ENCODE peak calls at places on chromosomes 16 and 17, in five cellular contexts. Q is NAMALWA, K is SJSA1, Y is A549, X is HTR-8/SVneo. C is an unnamed sample.

GRCh38 chr17:76427457-76428231 is 25.3 kb downstream of the UBE2O start:
- DNase-seq in Q (peak), K (peak), Y (no peak), X (no peak), C (peak)

GRCh38 chr17:56678249-56679144 is 85.0 kb downstream of the NOG start:
- DNase-seq in Y (no peak), X (no peak), K (no peak), Q (no peak), C (no peak)

GRCh38 chr17:38353084-38353604 is 1.5 kb downstream of the SOCS7 start:
- DNase-seq in K (no peak), Q (no peak), Y (no peak), X (no peak), C (no peak)

GRCh38 chr16:13896543-13897182 is 23.3 kb upstream of the ERCC4 start:
- DNase-seq in X (no peak), Q (peak), Y (peak), K (no peak), C (no peak)

GRCh38 chr17:48066656-48067055 is 18.5 kb downstream of the NFE2L1 start:
- DNase-seq in Q (no peak), Y (no peak), X (no peak), K (no peak), C (no peak)

GRCh38 chr16:81752225-81752875 is 26.7 kb upstream of the PLCG2 start:
- DNase-seq in Y (no peak), Q (peak), K (no peak), X (no peak), C (no peak)

GRCh38 chr17:30821751-30822723 is 2.5 kb downstream of the CRLF3 start:
- DNase-seq in Q (peak), K (no peak), Y (no peak), X (no peak), C (no peak)

GRCh38 chr17:78133971-78134898 is 3.7 kb downstream of the TMC8 start:
- DNase-seq in K (no peak), Y (peak), Q (peak), X (no peak), C (no peak)

GRCh38 chr16:1183235-1183907 is 30.5 kb downstream of the CACNA1H start:
- DNase-seq in K (peak), X (no peak), Y (peak), Q (no peak), C (peak)

GRCh38 chr17:73710095-73710592 is 65.9 kb upstream of the SDK2 start:
- DNase-seq in Y (peak), X (peak), K (peak), Q (peak), C (peak)

GRCh38 chr17:33220031-33220430 is 73.1 kb downstream of the ASIC2 start:
- DNase-seq in Y (no peak), K (no peak), Q (no peak), X (no peak), C (no peak)

GRCh38 chr17:45732926-45733505 is 51.1 kb upstream of the CRHR1 start:
- DNase-seq in K (no peak), Y (no peak), X (no peak), Q (no peak), C (no peak)

GRCh38 chr17:56099649-56100048 is 53.6 kb upstream of the ANKFN1 start:
- DNase-seq in Y (no peak), K (no peak), Q (no peak), X (no peak), C (no peak)

GRCh38 chr16:82002831-82003230 is 8.4 kb downstream of the SDR42E1 start:
- DNase-seq in Y (no peak), K (no peak), Q (no peak), X (no peak), C (no peak)

GRCh38 chr16:65200857-65201256 is 79.0 kb upstream of the CDH11 start:
- DNase-seq in K (no peak), X (no peak), Q (no peak), Y (no peak), C (no peak)

GRCh38 chr17:77726549-77726957 is 231.9 kb upstream of the TNRC6C start:
- DNase-seq in X (no peak), Y (no peak), K (peak), Q (no peak), C (no peak)

GRCh38 chr16:72905581-72905980 is 142.3 kb downstream of the ZFHX3 start:
- DNase-seq in Q (no peak), X (peak), K (no peak), Y (no peak), C (no peak)

GRCh38 chr16:83713597-83713996 is 94.2 kb upstream of the HSBP1 start:
- DNase-seq in Y (peak), K (no peak), Q (peak), X (no peak), C (no peak)

GRCh38 chr17:82019905-82020873 is 2.5 kb downstream of the CENPX start:
- DNase-seq in K (peak), X (peak), Q (peak), Y (peak), C (no peak)

GRCh38 chr17:6639651-6640535 is 618 bp downstream of the KIAA0753 start:
- DNase-seq in Y (peak), Q (peak), K (no peak), X (peak), C (no peak)

GRCh38 chr16:71230122-71230845 is at the start of gene HYDIN:
- DNase-seq in X (peak), Q (no peak), Y (peak), K (peak), C (no peak)

GRCh38 chr17:77693776-77694175 is 264.7 kb upstream of the TNRC6C start:
- DNase-seq in Q (no peak), Y (no peak), X (no peak), K (peak), C (no peak)

GRCh38 chr17:65537845-65538678 is 23.4 kb downstream of the AXIN2 start:
- DNase-seq in X (no peak), Y (no peak), K (no peak), Q (no peak), C (no peak)

C was measured in AG04450.